ENCODE peak calls at places on chromosomes 4 and X, in seven cellular contexts. P is IMR-90, J is SK-N-SH, X is A549, S is HepG2, C is H1, W is GM12878. A is an unnamed sample.

GRCh38 chr4:166144607-166145006 is 271.6 kb downstream of the TLL1 start:
- DNase-seq in X (no peak), S (no peak), J (no peak), C (no peak), P (no peak), W (no peak), A (no peak)

GRCh38 chr4:101944649-101945048 is 154.1 kb downstream of the BANK1 start:
- DNase-seq in W (no peak), X (no peak), J (no peak), P (peak; percentile 56), C (no peak), S (no peak), A (no peak)

GRCh38 chr4:17939061-17939460 is 82.5 kb downstream of the LCORL start:
- DNase-seq in W (no peak), S (no peak), P (no peak), J (no peak), X (no peak), C (no peak), A (no peak)

GRCh38 chr4:38210396-38211114 is 250.4 kb downstream of the PTTG2 start:
- DNase-seq in P (no peak), W (no peak), J (no peak), S (no peak), X (no peak), C (no peak), A (no peak)

GRCh38 chrX:131895807-131896206 is 127.3 kb upstream of the STK26 start:
- DNase-seq in P (no peak), C (no peak), J (no peak), W (no peak), S (no peak), X (no peak), A (peak; percentile 19)

GRCh38 chrX:115504167-115504566 is 56.8 kb upstream of the PLS3 start:
- DNase-seq in S (no peak), J (no peak), X (no peak), W (peak; percentile 23), C (no peak), P (no peak), A (no peak)

GRCh38 chr4:7802093-7802726 is 137.5 kb downstream of the AFAP1 start:
- DNase-seq in W (no peak), P (peak; percentile 85), C (peak; percentile 95), J (peak; percentile 80), X (peak; percentile 77), S (peak; percentile 67), A (peak; percentile 76)

GRCh38 chr4:157079441-157079840 is 3.5 kb downstream of the GLRB start:
- DNase-seq in X (no peak), P (no peak), J (peak; percentile 15), S (no peak), C (no peak), W (no peak), A (no peak)

GRCh38 chrX:39601193-39602085 is 496.3 kb downstream of the BCOR start:
- DNase-seq in J (peak; percentile 36), P (no peak), S (no peak), X (no peak), C (no peak), W (no peak), A (no peak)

GRCh38 chr4:33714971-33715370 is 2529.3 kb downstream of the ARAP2 start:
- DNase-seq in C (no peak), W (no peak), S (no peak), X (no peak), P (no peak), J (no peak), A (no peak)

DNA sequence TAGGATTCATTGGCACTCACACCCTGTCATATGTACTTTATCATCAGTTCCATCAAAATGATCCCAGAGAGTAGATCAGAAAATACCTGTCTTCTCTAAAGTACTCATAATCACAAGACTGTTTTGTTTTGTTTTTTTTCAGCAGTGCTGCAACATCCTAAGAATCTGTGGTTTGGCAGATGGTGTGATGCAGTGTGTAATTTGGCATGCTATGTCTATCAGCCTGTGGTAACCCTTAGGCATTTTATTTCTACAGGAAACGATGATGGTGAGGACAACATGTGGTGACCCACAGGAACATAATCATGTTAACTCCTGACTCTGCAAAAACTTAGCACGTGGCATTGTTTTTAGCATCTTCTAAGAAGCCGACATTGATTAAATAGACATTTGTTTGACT is 2528.3 kb downstream of the ARAP2 start:
- DNase-seq in J (peak; percentile 5), C (no peak), X (no peak), P (no peak), S (no peak), W (no peak), A (no peak)
- TF ChIP-seq RFX5 in J (no peak), C (no peak), X (no peak), P (no peak), S (no peak), W (no peak), A (no peak)

DNA sequence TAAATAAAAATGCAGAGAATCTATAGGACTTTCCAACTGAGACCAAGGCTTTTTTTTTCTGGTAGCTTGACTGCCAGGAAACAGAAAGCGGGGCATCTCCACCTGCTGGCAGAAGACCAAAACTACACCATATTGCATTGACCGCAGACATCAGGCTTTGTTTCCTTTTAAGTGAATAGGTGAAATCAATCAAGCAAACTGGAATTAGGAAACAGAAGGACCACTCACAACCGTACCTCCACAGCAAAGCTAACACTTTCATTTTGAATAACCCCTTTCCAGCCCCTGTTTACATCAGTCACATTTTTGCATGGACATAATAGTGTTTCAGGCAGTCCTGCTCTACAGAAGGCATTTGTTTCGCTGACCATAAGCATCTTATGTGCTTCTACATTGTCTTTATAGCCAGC is 218.2 kb downstream of the IDS start:
- DNase-seq in W (peak; percentile 40), X (peak; percentile 38), C (peak; percentile 42), S (peak; percentile 11), J (peak; percentile 33), P (peak; percentile 31), A (peak; percentile 36)
- TF ChIP-seq RFX5 in W (no peak), X (no peak), C (no peak), S (no peak), J (no peak), P (no peak), A (no peak)

DNA sequence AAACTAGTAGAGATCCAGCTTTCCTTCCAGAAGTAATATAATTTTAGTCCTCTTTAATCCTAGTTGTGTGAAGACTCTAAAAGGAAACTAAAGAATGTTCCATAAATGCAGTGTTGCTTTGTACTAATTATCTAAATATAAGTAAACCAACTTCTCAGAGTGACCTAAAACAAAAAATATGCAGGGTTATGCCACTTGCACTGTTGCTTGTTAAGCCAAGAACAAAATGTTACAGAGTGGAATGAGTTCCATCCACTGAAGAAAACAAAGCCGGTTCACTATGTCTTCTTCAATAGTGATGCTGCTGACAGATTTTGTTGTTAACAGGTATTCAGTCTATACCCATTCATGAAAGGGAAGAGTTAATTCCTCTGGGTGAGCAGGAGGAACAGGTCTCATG is 252.0 kb upstream of the DIAPH2 start:
- DNase-seq in J (no peak), P (no peak), C (no peak), S (no peak), X (no peak), W (no peak), A (no peak)
- TF ChIP-seq RFX5 in J (no peak), P (no peak), C (no peak), S (no peak), X (no peak), W (no peak), A (no peak)

GRCh38 chr4:189785257-189785656 is 155.4 kb upstream of the FRG1 start:
- DNase-seq in X (no peak), W (no peak), J (no peak), S (no peak), C (peak; percentile 53), P (no peak), A (no peak)
- TF ChIP-seq RFX5 in X (no peak), W (no peak), J (no peak), S (no peak), C (no peak), P (no peak), A (no peak)

DNA sequence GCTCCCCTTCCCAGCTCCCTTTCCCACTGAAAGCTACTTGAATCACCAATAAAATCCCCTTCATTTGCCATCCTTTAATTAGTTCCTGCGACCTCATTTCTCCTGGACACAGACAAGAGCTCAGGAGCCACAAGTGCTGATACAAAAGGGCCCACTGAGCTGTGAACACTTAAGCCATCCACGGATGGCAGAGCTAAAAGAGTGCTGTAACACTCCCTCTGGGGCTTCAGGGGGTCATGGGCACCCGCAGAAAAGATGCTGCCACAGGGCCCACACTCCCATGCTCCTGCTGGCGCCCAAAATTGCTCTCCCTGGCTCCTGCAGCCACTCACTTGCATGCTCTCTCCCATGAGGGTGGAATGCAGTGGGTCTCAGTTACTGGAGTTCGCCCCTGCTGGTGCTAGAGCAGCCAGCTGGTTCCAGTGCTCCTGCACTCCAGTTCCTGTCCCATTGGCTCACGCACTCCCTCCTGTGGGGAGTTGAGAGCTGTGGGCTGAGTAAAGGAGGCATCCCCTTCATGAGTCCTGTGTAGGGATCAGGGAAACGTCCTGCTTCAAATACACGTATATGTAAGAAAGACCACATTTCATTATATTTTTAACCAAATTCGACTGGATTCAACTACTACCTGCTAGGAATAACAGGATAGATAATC is 1291.0 kb downstream of the ARAP2 start:
- DNase-seq in X (peak; percentile 76), W (no peak), J (peak; percentile 4), S (peak; percentile 58), P (no peak), C (peak; percentile 58), A (no peak)
- TF ChIP-seq RFX5 in X (no peak), W (no peak), J (no peak), S (no peak), P (no peak), C (no peak), A (no peak)

GRCh38 chr4:128862608-128863313 is 53.3 kb downstream of the JADE1 start:
- DNase-seq in W (peak; percentile 63), P (peak; percentile 72), C (no peak), J (no peak), S (no peak), X (peak; percentile 16), A (no peak)
- TF ChIP-seq RFX5 in W (no peak), P (no peak), C (no peak), J (no peak), S (no peak), X (no peak), A (no peak)

A was measured in K562.